ENCODE peak calls at places on chromosomes 5 and 9, in five cellular contexts. One of them, this sample, is unnamed.

GRCh38 chr9:106179181-106179580 is 484.8 kb downstream of the TMEM38B start:
- DNase-seq in cerebellar cortex: no peak
- DNase-seq in NCI-H1092: no peak
- DNase-seq in NCI-H2227 treated with DMSO at 0.1 percent for 48 hours: no peak
- DNase-seq in NCI-H1105: no peak
- DNase-seq in this sample: no peak

GRCh38 chr5:55364537-55365055 is 56.8 kb downstream of the MTREX start:
- DNase-seq in NCI-H2227 treated with DMSO at 0.1 percent for 48 hours: no peak
- DNase-seq in NCI-H1092: no peak
- DNase-seq in cerebellar cortex: no peak
- DNase-seq in NCI-H1105: no peak
- DNase-seq in this sample: no peak

GRCh38 chr5:155839251-155840037 is 487.5 kb upstream of the SGCD start:
- DNase-seq in cerebellar cortex: no peak
- DNase-seq in NCI-H1105: no peak
- DNase-seq in NCI-H1092: no peak
- DNase-seq in NCI-H2227 treated with DMSO at 0.1 percent for 48 hours: no peak
- DNase-seq in this sample: no peak

GRCh38 chr9:113581865-113582697 is 118.6 kb downstream of the RGS3 start:
- DNase-seq in cerebellar cortex: no peak
- DNase-seq in NCI-H1105: no peak
- DNase-seq in NCI-H2227 treated with DMSO at 0.1 percent for 48 hours: no peak
- DNase-seq in NCI-H1092: no peak
- DNase-seq in this sample: peak; percentile 78

GRCh38 chr5:26894719-26895263 is 143.6 kb downstream of the CDH9 start:
- DNase-seq in NCI-H1092: no peak
- DNase-seq in NCI-H1105: no peak
- DNase-seq in cerebellar cortex: no peak
- DNase-seq in NCI-H2227 treated with DMSO at 0.1 percent for 48 hours: no peak
- DNase-seq in this sample: peak; percentile 46

GRCh38 chr5:110790673-110791072 is 51.9 kb downstream of the SLC25A46 start:
- DNase-seq in cerebellar cortex: no peak
- DNase-seq in NCI-H2227 treated with DMSO at 0.1 percent for 48 hours: no peak
- DNase-seq in NCI-H1092: no peak
- DNase-seq in NCI-H1105: no peak
- DNase-seq in this sample: no peak

GRCh38 chr5:172858990-172859811 is 25.1 kb downstream of the ERGIC1 start:
- DNase-seq in NCI-H2227 treated with DMSO at 0.1 percent for 48 hours: no peak
- DNase-seq in NCI-H1092: no peak
- DNase-seq in cerebellar cortex: no peak
- DNase-seq in NCI-H1105: no peak
- DNase-seq in this sample: peak; percentile 96

GRCh38 chr5:79119486-79119885 is 7.9 kb downstream of the BHMT start:
- DNase-seq in NCI-H1105: no peak
- DNase-seq in cerebellar cortex: no peak
- DNase-seq in NCI-H1092: no peak
- DNase-seq in NCI-H2227 treated with DMSO at 0.1 percent for 48 hours: no peak
- DNase-seq in this sample: no peak

GRCh38 chr5:174542037-174542436 is 182.3 kb upstream of the MSX2 start:
- DNase-seq in NCI-H1092: no peak
- DNase-seq in NCI-H2227 treated with DMSO at 0.1 percent for 48 hours: no peak
- DNase-seq in cerebellar cortex: no peak
- DNase-seq in NCI-H1105: no peak
- DNase-seq in this sample: no peak

GRCh38 chr5:43192558-43193170 is 639 bp downstream of the NIM1K start:
- DNase-seq in NCI-H2227 treated with DMSO at 0.1 percent for 48 hours: no peak
- DNase-seq in cerebellar cortex: peak; percentile 52
- DNase-seq in NCI-H1105: peak; percentile 7
- DNase-seq in NCI-H1092: no peak
- DNase-seq in this sample: no peak

GRCh38 chr5:40932766-40933165 is 23.5 kb downstream of the C7 start:
- DNase-seq in NCI-H2227 treated with DMSO at 0.1 percent for 48 hours: no peak
- DNase-seq in NCI-H1105: no peak
- DNase-seq in NCI-H1092: no peak
- DNase-seq in cerebellar cortex: no peak
- DNase-seq in this sample: no peak

This sample was measured in RCC 7860.